ENCODE peak calls at places on chromosomes 6 and 20, in six cellular contexts. I, A, C, E, V and N are unnamed samples.
A peak's percentile ranks its signal among the peaks of the same experiment; 100 is the strongest.

GRCh38 chr6:53299331-53299835 is 49.4 kb downstream of the ELOVL5 start:
- DNase-seq in E (no peak), V (no peak), I (no peak), A (no peak), C (no peak), N (no peak)

GRCh38 chr6:4093288-4093687 is 14.4 kb upstream of the FAM217A start:
- DNase-seq in V (no peak), E (no peak), I (no peak), A (no peak), C (no peak), N (no peak)

GRCh38 chr6:167130712-167131684 is 8.1 kb downstream of the CCR6 start:
- DNase-seq in V (no peak), E (no peak), C (no peak), I (no peak), A (no peak), N (peak; percentile 41)

GRCh38 chr6:104597541-104598050 is 262.1 kb downstream of the HACE1 start:
- DNase-seq in I (no peak), V (no peak), C (no peak), E (no peak), A (no peak), N (no peak)

GRCh38 chr20:4371623-4372246 is 350.0 kb upstream of the PRND start:
- DNase-seq in C (peak; percentile 2), V (no peak), A (no peak), E (no peak), I (peak; percentile 43), N (no peak)

GRCh38 chr6:19851273-19852089 is 14.3 kb downstream of the ID4 start:
- DNase-seq in E (no peak), I (peak; percentile 43), A (peak; percentile 49), V (no peak), C (peak; percentile 76), N (peak; percentile 60)

GRCh38 chr6:85432554-85432953 is 17.3 kb upstream of the NT5E start:
- DNase-seq in A (no peak), C (no peak), V (no peak), I (no peak), E (no peak), N (no peak)

GRCh38 chr6:158068156-158068892 is 86.7 kb downstream of the SYNJ2 start:
- DNase-seq in V (no peak), E (no peak), A (no peak), C (no peak), I (no peak), N (no peak)

GRCh38 chr6:26217714-26218075 is 130.5 kb downstream of the HFE start:
- DNase-seq in I (peak; percentile 47), A (no peak), V (no peak), C (no peak), E (no peak), N (no peak)

GRCh38 chr6:11535801-11536230 is 1.7 kb upstream of the TMEM170B start:
- DNase-seq in C (peak; percentile 54), V (no peak), I (peak; percentile 91), A (peak; percentile 31), E (no peak), N (no peak)

GRCh38 chr6:79750806-79751205 is 119.7 kb downstream of the SH3BGRL2 start:
- DNase-seq in C (no peak), A (no peak), V (no peak), E (no peak), I (no peak), N (no peak)

GRCh38 chr6:146855889-146856288 is 257.1 kb downstream of the ADGB start:
- DNase-seq in C (no peak), V (no peak), I (no peak), A (no peak), E (no peak), N (no peak)

GRCh38 chr6:152828431-152828830 is 77.8 kb downstream of the VIP start:
- DNase-seq in I (no peak), V (no peak), A (no peak), C (no peak), E (no peak), N (no peak)

GRCh38 chr6:168078199-168078942 is 641 bp downstream of the FRMD1 start:
- DNase-seq in V (no peak), A (no peak), E (no peak), I (no peak), C (no peak), N (no peak)

GRCh38 chr6:82567621-82568020 is 204.0 kb downstream of the TPBG start:
- DNase-seq in E (no peak), A (no peak), C (no peak), V (no peak), I (no peak), N (no peak)

GRCh38 chr6:14709900-14710299 is 536.0 kb upstream of the JARID2 start:
- DNase-seq in V (no peak), C (no peak), E (no peak), A (no peak), I (no peak), N (no peak)

GRCh38 chr20:37336369-37337207 is 9.4 kb upstream of the SRC start:
- DNase-seq in C (peak; percentile 61), I (peak; percentile 98), E (no peak), A (peak; percentile 64), V (no peak), N (no peak)

GRCh38 chr6:121879149-121879548 is 443.7 kb downstream of the GJA1 start:
- DNase-seq in C (no peak), E (no peak), V (no peak), A (no peak), I (no peak), N (no peak)

GRCh38 chr20:4555188-4555893 is 166.4 kb upstream of the PRND start:
- DNase-seq in C (no peak), A (no peak), V (no peak), E (no peak), I (no peak), N (no peak)

GRCh38 chr6:21740719-21741118 is 147.2 kb downstream of the SOX4 start:
- DNase-seq in A (no peak), I (no peak), V (no peak), E (no peak), C (no peak), N (no peak)

GRCh38 chr6:146526192-146526591 is 17.4 kb upstream of the RAB32 start:
- DNase-seq in A (no peak), V (no peak), E (no peak), I (no peak), C (no peak), N (no peak)

GRCh38 chr6:12476484-12476883 is 186.3 kb downstream of the EDN1 start:
- DNase-seq in V (no peak), C (no peak), E (no peak), I (no peak), A (no peak), N (no peak)

GRCh38 chr6:101016163-101016562 is 135.0 kb upstream of the ASCC3 start:
- DNase-seq in E (no peak), V (no peak), A (no peak), C (no peak), I (no peak), N (no peak)

GRCh38 chr20:14706555-14706954 is 369.1 kb upstream of the FLRT3 start:
- DNase-seq in I (no peak), C (no peak), V (no peak), E (no peak), A (no peak), N (no peak)

GRCh38 chr20:9363673-9364072 is 150.7 kb upstream of the LAMP5 start:
- DNase-seq in V (no peak), E (no peak), I (no peak), C (no peak), A (no peak), N (no peak)

GRCh38 chr6:971981-972640 is 279.2 kb upstream of the EXOC2 start:
- DNase-seq in A (no peak), E (no peak), V (no peak), C (no peak), I (peak; percentile 28), N (no peak)

GRCh38 chr6:81998432-81998831 is 246.0 kb upstream of the TENT5A start:
- DNase-seq in E (no peak), C (no peak), A (no peak), I (no peak), V (no peak), N (no peak)

GRCh38 chr6:393391-394221 is 2.1 kb downstream of the IRF4 start:
- DNase-seq in C (no peak), E (no peak), I (no peak), V (peak; percentile 48), A (no peak), N (no peak)

GRCh38 chr6:108667984-108668383 is 107.3 kb downstream of the FOXO3 start:
- DNase-seq in A (no peak), C (no peak), E (no peak), I (no peak), V (no peak), N (peak; percentile 52)

GRCh38 chr6:24821860-24822444 is 23.2 kb upstream of the ARMH2 start:
- DNase-seq in V (no peak), A (no peak), E (no peak), I (no peak), C (no peak), N (no peak)

DNA sequence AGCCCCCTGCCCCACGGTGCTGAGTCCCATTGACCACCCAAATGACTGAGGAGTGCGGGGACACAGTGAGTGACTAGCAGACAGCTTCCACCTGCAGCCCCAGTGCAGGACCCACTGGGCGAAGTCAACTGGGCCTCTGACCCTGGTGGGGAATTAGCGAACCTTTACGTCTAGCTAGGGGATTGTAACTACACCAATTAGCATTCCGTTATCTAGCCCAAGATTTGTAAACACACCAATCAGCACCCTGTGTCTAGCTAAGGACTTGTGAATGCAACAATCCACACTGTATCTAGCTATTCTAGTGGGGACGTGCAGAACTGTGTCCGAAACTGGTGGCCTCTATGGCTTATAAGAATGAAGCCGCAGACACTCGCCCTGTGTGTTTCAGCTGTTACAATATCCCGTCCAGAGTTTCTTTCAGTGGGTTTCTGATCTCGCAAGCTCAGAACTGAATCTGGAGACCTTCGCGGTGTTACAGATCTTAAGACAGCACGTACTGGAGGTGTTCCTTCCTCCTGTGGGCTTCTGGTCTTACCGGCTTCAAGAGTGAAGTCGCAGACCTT is 21.1 kb upstream of the GMPR start:
- DNase-seq in A (no peak), I (no peak), C (no peak), V (peak; percentile 48), E (no peak), N (no peak)
- TF ChIP-seq POLR2A in A (no peak), I (no peak), C (no peak), V (no peak), E (no peak), N (no peak)

GRCh38 chr6:150539111-150539510 is 60.6 kb upstream of the PLEKHG1 start:
- DNase-seq in E (no peak), I (no peak), V (no peak), A (no peak), C (no peak), N (no peak)
- H3K4me3 ChIP-seq in E (no peak overlapping the region), I (no peak overlapping the region), V (no peak overlapping the region), A (no peak overlapping the region), C (no peak overlapping the region), N (no peak overlapping the region)

DNA sequence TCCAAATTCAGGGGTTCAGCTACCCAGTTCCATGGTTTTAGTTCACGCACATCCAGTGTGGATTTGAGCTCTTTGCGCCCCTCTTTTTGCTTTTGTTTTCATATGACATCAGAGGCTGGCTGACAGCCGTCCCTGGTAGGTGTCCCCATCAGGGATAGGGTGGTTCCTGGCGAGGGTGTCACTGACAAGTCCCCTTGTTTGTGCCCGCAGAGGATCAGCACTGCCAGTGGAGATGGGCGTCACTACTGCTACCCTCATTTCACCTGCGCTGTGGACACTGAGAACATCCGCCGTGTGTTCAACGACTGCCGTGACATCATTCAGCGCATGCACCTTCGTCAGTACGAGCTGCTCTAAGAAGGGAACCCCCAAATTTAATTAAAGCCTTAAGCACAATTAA is 58.0 kb downstream of the GNAS start:
- DNase-seq in V (no peak), A (no peak), C (no peak), E (no peak), I (no peak), N (no peak)
- TF ChIP-seq POLR2A in V (no peak), A (no peak), C (no peak), E (no peak), I (no peak), N (no peak)

GRCh38 chr20:63471719-63472158 is 716 bp downstream of the KCNQ2 start:
- DNase-seq in A (no peak), C (no peak), E (no peak), V (no peak), I (no peak), N (no peak)
- H3K4me3 ChIP-seq in A (no peak overlapping the region), C (no peak overlapping the region), E (peak overlapping the region; percentile 47), V (peak overlapping the region; percentile 32), I (no peak overlapping the region), N (no peak overlapping the region)